ENCODE peak calls at places on chromosomes 1 and 21, in ten cellular contexts. One of them, this sample, is unnamed.

GRCh38 chr1:37085393-37085792 is 51.1 kb upstream of the GRIK3 start:
- DNase-seq in heart left ventricle: no peak
- DNase-seq in prostate gland: no peak
- DNase-seq in right lobe of liver: no peak
- DNase-seq in NB4: peak
- DNase-seq in A549: peak
- DNase-seq in HCT116: no peak
- DNase-seq in suprapubic skin: no peak
- DNase-seq in H1: peak
- DNase-seq in esophagus squamous epithelium: no peak
- DNase-seq in this sample: no peak

GRCh38 chr1:112011231-112011630 is 21.8 kb upstream of the KCND3 start:
- DNase-seq in heart left ventricle: no peak
- DNase-seq in prostate gland: no peak
- DNase-seq in right lobe of liver: no peak
- DNase-seq in NB4: no peak
- DNase-seq in A549: no peak
- DNase-seq in HCT116: no peak
- DNase-seq in suprapubic skin: no peak
- DNase-seq in H1: no peak
- DNase-seq in esophagus squamous epithelium: no peak
- DNase-seq in this sample: no peak

GRCh38 chr1:81554108-81554507 is 246.6 kb upstream of the ADGRL2 start:
- DNase-seq in heart left ventricle: no peak
- DNase-seq in prostate gland: no peak
- DNase-seq in right lobe of liver: no peak
- DNase-seq in NB4: no peak
- DNase-seq in A549: no peak
- DNase-seq in HCT116: no peak
- DNase-seq in suprapubic skin: no peak
- DNase-seq in H1: no peak
- DNase-seq in esophagus squamous epithelium: no peak
- DNase-seq in this sample: no peak

GRCh38 chr1:241292973-241293372 is 64.0 kb downstream of the RGS7 start:
- DNase-seq in heart left ventricle: no peak
- DNase-seq in prostate gland: no peak
- DNase-seq in right lobe of liver: no peak
- DNase-seq in NB4: no peak
- DNase-seq in A549: no peak
- DNase-seq in HCT116: no peak
- DNase-seq in suprapubic skin: no peak
- DNase-seq in H1: no peak
- DNase-seq in esophagus squamous epithelium: no peak
- DNase-seq in this sample: no peak

GRCh38 chr1:36871146-36871971 is 163.0 kb downstream of the GRIK3 start:
- DNase-seq in heart left ventricle: no peak
- DNase-seq in prostate gland: no peak
- DNase-seq in right lobe of liver: no peak
- DNase-seq in NB4: no peak
- DNase-seq in A549: no peak
- DNase-seq in HCT116: no peak
- DNase-seq in suprapubic skin: peak
- DNase-seq in H1: no peak
- DNase-seq in esophagus squamous epithelium: no peak
- DNase-seq in this sample: no peak

GRCh38 chr1:236688705-236689104 is 2.4 kb downstream of the ACTN2 start:
- DNase-seq in heart left ventricle: peak
- DNase-seq in prostate gland: no peak
- DNase-seq in right lobe of liver: no peak
- DNase-seq in NB4: no peak
- DNase-seq in A549: no peak
- DNase-seq in HCT116: no peak
- DNase-seq in suprapubic skin: no peak
- DNase-seq in H1: no peak
- DNase-seq in esophagus squamous epithelium: no peak
- DNase-seq in this sample: peak

GRCh38 chr1:66436378-66437135 is 97.4 kb upstream of the SGIP1 start:
- DNase-seq in heart left ventricle: no peak
- DNase-seq in prostate gland: no peak
- DNase-seq in right lobe of liver: no peak
- DNase-seq in NB4: peak
- DNase-seq in A549: peak
- DNase-seq in HCT116: peak
- DNase-seq in suprapubic skin: no peak
- DNase-seq in H1: no peak
- DNase-seq in esophagus squamous epithelium: no peak
- DNase-seq in this sample: no peak

GRCh38 chr1:53313556-53313955 is 14.3 kb downstream of the LRP8 start:
- DNase-seq in heart left ventricle: no peak
- DNase-seq in prostate gland: no peak
- DNase-seq in right lobe of liver: no peak
- DNase-seq in NB4: no peak
- DNase-seq in A549: no peak
- DNase-seq in HCT116: no peak
- DNase-seq in suprapubic skin: no peak
- DNase-seq in H1: no peak
- DNase-seq in esophagus squamous epithelium: no peak
- DNase-seq in this sample: no peak

GRCh38 chr1:15262003-15262377 is 15.0 kb downstream of the FHAD1 start:
- DNase-seq in heart left ventricle: no peak
- DNase-seq in prostate gland: no peak
- DNase-seq in right lobe of liver: no peak
- DNase-seq in NB4: no peak
- DNase-seq in A549: no peak
- DNase-seq in HCT116: no peak
- DNase-seq in suprapubic skin: no peak
- DNase-seq in H1: no peak
- DNase-seq in esophagus squamous epithelium: no peak
- DNase-seq in this sample: no peak

GRCh38 chr1:15262711-15263110 is 15.7 kb downstream of the FHAD1 start:
- DNase-seq in heart left ventricle: no peak
- DNase-seq in prostate gland: no peak
- DNase-seq in right lobe of liver: no peak
- DNase-seq in NB4: no peak
- DNase-seq in A549: no peak
- DNase-seq in HCT116: no peak
- DNase-seq in suprapubic skin: no peak
- DNase-seq in H1: no peak
- DNase-seq in esophagus squamous epithelium: no peak
- DNase-seq in this sample: no peak

GRCh38 chr1:15259608-15260007 is 12.6 kb downstream of the FHAD1 start:
- DNase-seq in heart left ventricle: no peak
- DNase-seq in prostate gland: no peak
- DNase-seq in right lobe of liver: no peak
- DNase-seq in NB4: no peak
- DNase-seq in A549: no peak
- DNase-seq in HCT116: no peak
- DNase-seq in suprapubic skin: no peak
- DNase-seq in H1: no peak
- DNase-seq in esophagus squamous epithelium: no peak
- DNase-seq in this sample: no peak

GRCh38 chr1:15260418-15261154 is 13.6 kb downstream of the FHAD1 start:
- DNase-seq in heart left ventricle: no peak
- DNase-seq in prostate gland: no peak
- DNase-seq in right lobe of liver: no peak
- DNase-seq in NB4: peak
- DNase-seq in A549: no peak
- DNase-seq in HCT116: peak
- DNase-seq in suprapubic skin: no peak
- DNase-seq in H1: no peak
- DNase-seq in esophagus squamous epithelium: no peak
- DNase-seq in this sample: no peak

DNA sequence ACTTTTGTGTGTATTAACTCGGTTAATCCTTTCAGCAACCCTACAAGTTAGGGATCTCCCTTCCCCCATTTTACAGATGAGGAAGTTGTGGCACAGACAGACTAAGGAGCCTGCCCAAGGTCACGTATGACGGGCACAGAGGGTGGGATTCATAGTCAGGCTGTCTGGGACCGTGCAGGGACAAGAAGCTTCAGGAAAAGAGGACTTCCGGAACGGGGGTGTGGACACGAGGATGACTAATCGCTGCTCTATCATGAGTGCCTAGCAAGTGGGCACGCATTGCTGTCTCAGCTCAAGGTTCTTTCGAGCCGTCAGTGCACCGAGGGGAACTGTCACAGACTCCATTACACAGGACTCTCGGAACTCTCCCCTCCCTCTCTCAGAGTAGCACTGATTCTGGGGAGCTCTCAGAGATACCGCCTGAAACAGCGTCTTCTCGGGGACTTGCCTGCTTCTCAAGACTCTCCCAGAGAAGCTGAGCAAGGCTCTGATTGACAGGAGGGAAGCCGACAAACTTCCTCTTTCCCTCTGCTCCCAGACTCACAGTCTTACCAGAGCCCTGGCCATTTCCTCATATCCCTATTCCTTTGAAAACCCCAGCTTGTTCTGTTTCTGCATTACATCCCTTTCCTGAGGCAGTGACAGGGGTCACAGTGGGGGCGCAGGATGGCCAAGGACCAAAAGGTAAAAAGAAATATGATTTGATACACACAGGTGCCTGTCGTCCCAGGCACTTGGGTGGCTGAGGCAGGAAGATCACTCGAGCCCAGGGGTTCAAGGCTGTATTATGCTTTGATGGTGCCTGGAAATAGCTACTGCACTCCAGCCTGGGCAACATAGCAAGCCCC is 14.4 kb downstream of the FHAD1 start:
- DNase-seq in heart left ventricle: peak
- DNase-seq in prostate gland: no peak
- DNase-seq in right lobe of liver: peak
- DNase-seq in NB4: peak
- DNase-seq in A549: peak
- DNase-seq in HCT116: peak
- DNase-seq in suprapubic skin: peak
- DNase-seq in H1: no peak
- DNase-seq in esophagus squamous epithelium: no peak
- DNase-seq in this sample: peak
- TF ChIP-seq POLR2A in heart left ventricle: no peak
- TF ChIP-seq POLR2A in prostate gland: no peak
- TF ChIP-seq POLR2A in right lobe of liver: no peak
- TF ChIP-seq POLR2A in NB4: no peak
- TF ChIP-seq POLR2A in A549: no peak
- TF ChIP-seq POLR2A in HCT116: no peak
- TF ChIP-seq POLR2A in suprapubic skin: no peak
- TF ChIP-seq POLR2A in H1: no peak
- TF ChIP-seq POLR2A in esophagus squamous epithelium: no peak
- TF ChIP-seq POLR2A in this sample: no peak

DNA sequence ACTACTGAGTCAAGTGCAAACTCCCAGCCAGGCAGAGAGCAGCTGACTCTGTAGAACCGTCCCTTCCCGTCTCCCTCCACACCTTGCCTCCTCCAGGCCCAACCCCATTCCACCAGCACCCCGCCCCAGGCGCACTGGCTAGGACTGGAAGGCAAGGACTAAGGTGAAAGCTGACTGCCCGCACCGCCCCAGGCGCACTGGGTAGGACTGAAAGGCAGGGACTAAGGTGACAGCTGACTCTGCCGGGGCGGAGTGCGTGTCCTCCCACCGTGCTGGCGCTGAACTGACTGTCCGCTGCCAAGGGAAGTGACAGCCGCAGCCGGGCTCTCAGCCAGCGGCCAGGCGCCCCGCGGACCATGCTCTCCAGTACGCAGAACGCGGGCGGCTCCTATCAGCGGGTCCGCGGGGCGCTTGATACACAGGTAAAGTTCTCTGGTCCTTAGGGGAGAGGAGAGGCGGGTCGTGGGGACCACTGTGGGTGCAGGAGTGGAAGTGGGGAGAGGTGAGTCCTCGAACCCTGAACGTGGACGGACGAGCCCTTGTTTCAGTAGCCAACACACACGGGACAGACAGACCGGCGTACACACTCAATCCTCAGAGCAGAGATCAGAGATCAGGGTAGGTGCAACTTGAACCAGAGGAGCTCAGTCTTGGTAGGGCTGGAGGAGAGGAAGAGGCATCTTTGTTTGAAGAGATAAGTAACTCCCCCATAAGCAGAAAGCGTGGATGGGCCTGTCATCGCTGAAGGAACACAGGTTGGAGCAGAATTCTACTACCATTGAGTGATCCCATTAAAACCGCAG is 58.0 kb downstream of the RBM11 start:
- DNase-seq in heart left ventricle: peak
- DNase-seq in prostate gland: peak
- DNase-seq in right lobe of liver: peak
- DNase-seq in NB4: no peak
- DNase-seq in A549: no peak
- DNase-seq in HCT116: no peak
- DNase-seq in suprapubic skin: peak
- DNase-seq in H1: no peak
- DNase-seq in esophagus squamous epithelium: no peak
- DNase-seq in this sample: peak
- H3K4me3 ChIP-seq in heart left ventricle: peak
- H3K4me3 ChIP-seq in prostate gland: no peak
- H3K4me3 ChIP-seq in right lobe of liver: peak
- H3K4me3 ChIP-seq in NB4: no peak
- H3K4me3 ChIP-seq in A549: no peak
- H3K4me3 ChIP-seq in HCT116: no peak
- H3K4me3 ChIP-seq in suprapubic skin: no peak
- H3K4me3 ChIP-seq in H1: peak
- H3K4me3 ChIP-seq in esophagus squamous epithelium: peak
- H3K4me3 ChIP-seq in this sample: peak

DNA sequence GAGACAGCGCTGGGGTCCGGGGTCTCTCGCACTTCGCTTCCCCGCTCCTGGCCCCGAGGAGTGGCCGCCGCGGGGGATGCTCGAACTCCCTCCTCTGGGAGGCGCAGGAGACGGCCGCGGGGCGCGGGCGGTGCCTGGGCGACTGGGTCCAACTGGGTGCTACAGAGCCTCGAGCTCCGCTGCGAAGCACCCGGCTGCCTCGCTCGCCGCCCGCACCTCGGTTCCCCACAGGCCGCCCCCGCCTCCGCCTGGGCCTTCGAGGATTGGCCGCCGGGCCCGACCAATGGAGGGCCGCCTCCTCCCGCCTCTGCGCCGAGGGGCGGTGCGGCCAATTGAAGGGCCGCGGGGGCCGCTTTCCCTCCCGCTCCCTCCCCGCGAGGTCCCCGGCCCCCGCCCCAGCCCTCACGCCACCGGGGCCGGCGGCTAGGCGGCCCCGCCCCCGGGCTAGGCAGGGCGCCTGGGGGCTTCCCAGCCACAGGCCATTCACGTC is at the start of gene CNN3:
- DNase-seq in heart left ventricle: peak
- DNase-seq in prostate gland: peak
- DNase-seq in right lobe of liver: peak
- DNase-seq in NB4: no peak
- DNase-seq in A549: peak
- DNase-seq in HCT116: peak
- DNase-seq in suprapubic skin: peak
- DNase-seq in H1: peak
- DNase-seq in esophagus squamous epithelium: no peak
- DNase-seq in this sample: peak
- TF ChIP-seq POLR2A in heart left ventricle: peak
- TF ChIP-seq POLR2A in prostate gland: peak
- TF ChIP-seq POLR2A in right lobe of liver: peak
- TF ChIP-seq POLR2A in NB4: no peak
- TF ChIP-seq POLR2A in A549: peak
- TF ChIP-seq POLR2A in HCT116: peak
- TF ChIP-seq POLR2A in suprapubic skin: peak
- TF ChIP-seq POLR2A in H1: peak
- TF ChIP-seq POLR2A in esophagus squamous epithelium: peak
- TF ChIP-seq POLR2A in this sample: peak

GRCh38 chr21:38661296-38662223 is 144.2 kb upstream of the ETS2 start:
- DNase-seq in heart left ventricle: peak
- DNase-seq in prostate gland: peak
- DNase-seq in right lobe of liver: peak
- DNase-seq in NB4: peak
- DNase-seq in A549: peak
- DNase-seq in HCT116: no peak
- DNase-seq in suprapubic skin: no peak
- DNase-seq in H1: no peak
- DNase-seq in esophagus squamous epithelium: no peak
- DNase-seq in this sample: no peak

GRCh38 chr21:38660333-38661295 is 145.1 kb upstream of the ETS2 start:
- DNase-seq in heart left ventricle: peak
- DNase-seq in prostate gland: no peak
- DNase-seq in right lobe of liver: peak
- DNase-seq in NB4: peak
- DNase-seq in A549: no peak
- DNase-seq in HCT116: no peak
- DNase-seq in suprapubic skin: no peak
- DNase-seq in H1: no peak
- DNase-seq in esophagus squamous epithelium: no peak
- DNase-seq in this sample: no peak

GRCh38 chr21:38662224-38662568 is 143.5 kb upstream of the ETS2 start:
- DNase-seq in heart left ventricle: no peak
- DNase-seq in prostate gland: no peak
- DNase-seq in right lobe of liver: no peak
- DNase-seq in NB4: no peak
- DNase-seq in A549: no peak
- DNase-seq in HCT116: no peak
- DNase-seq in suprapubic skin: no peak
- DNase-seq in H1: no peak
- DNase-seq in esophagus squamous epithelium: no peak
- DNase-seq in this sample: no peak

GRCh38 chr21:38663282-38663681 is 142.4 kb upstream of the ETS2 start:
- DNase-seq in heart left ventricle: no peak
- DNase-seq in prostate gland: no peak
- DNase-seq in right lobe of liver: no peak
- DNase-seq in NB4: no peak
- DNase-seq in A549: no peak
- DNase-seq in HCT116: no peak
- DNase-seq in suprapubic skin: no peak
- DNase-seq in H1: no peak
- DNase-seq in esophagus squamous epithelium: no peak
- DNase-seq in this sample: no peak

DNA sequence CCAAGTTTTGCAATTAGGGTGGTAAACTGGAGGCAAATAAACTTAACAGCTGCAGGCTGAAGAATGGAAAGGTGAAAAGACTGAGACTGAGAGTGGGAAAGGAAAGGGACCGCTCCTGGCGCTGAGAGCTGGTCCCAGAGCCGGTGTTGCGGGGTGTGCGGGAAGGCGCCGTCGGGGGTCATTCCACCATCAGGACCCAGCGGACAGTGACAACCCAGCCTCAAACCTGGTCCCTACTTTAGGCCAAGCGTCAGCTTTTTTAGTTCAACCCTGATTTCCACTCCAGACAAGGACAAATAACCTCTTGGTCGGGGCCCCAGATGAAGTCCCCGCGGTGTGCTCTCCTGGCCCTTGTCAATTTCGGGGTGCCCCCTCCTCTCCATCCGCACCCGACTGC is 145.8 kb upstream of the ETS2 start:
- DNase-seq in heart left ventricle: no peak
- DNase-seq in prostate gland: no peak
- DNase-seq in right lobe of liver: no peak
- DNase-seq in NB4: no peak
- DNase-seq in A549: no peak
- DNase-seq in HCT116: no peak
- DNase-seq in suprapubic skin: no peak
- DNase-seq in H1: no peak
- DNase-seq in esophagus squamous epithelium: no peak
- DNase-seq in this sample: no peak
- H3K4me3 ChIP-seq in heart left ventricle: peak
- H3K4me3 ChIP-seq in prostate gland: peak
- H3K4me3 ChIP-seq in right lobe of liver: peak
- H3K4me3 ChIP-seq in NB4: no peak
- H3K4me3 ChIP-seq in A549: no peak
- H3K4me3 ChIP-seq in HCT116: no peak
- H3K4me3 ChIP-seq in suprapubic skin: peak
- H3K4me3 ChIP-seq in H1: peak
- H3K4me3 ChIP-seq in esophagus squamous epithelium: peak
- H3K4me3 ChIP-seq in this sample: no peak